ENCODE peak calls at places on chromosome 10, in six cellular contexts. S, Q, M, F, H and J are unnamed samples.

GRCh38 chr10:71218046-71218832 is 5.9 kb downstream of the UNC5B start:
- DNase-seq in S (peak; percentile 74), H (peak; percentile 36), M (no peak), Q (no peak), F (peak; percentile 63), J (no peak)

GRCh38 chr10:49292565-49293207 is 6.3 kb upstream of the C10orf71 start:
- DNase-seq in Q (no peak), H (no peak), M (no peak), S (no peak), F (no peak), J (no peak)

GRCh38 chr10:95336702-95337101 is 45.9 kb upstream of the PDLIM1 start:
- DNase-seq in S (no peak), H (no peak), F (no peak), Q (no peak), M (no peak), J (no peak)

GRCh38 chr10:29841724-29842649 is 207.2 kb upstream of the SVIL start:
- DNase-seq in F (peak; percentile 33), M (no peak), S (peak; percentile 37), Q (peak; percentile 16), H (no peak), J (peak; percentile 75)

GRCh38 chr10:57023626-57024025 is 662.6 kb upstream of the ZWINT start:
- DNase-seq in S (no peak), H (no peak), M (no peak), Q (no peak), F (no peak), J (no peak)

GRCh38 chr10:110488124-110488681 is 9.5 kb upstream of the DUSP5 start:
- DNase-seq in Q (no peak), M (no peak), F (peak; percentile 31), S (peak; percentile 68), H (no peak), J (no peak)

GRCh38 chr10:89861584-89862287 is 160.3 kb downstream of the KIF20B start:
- DNase-seq in F (peak; percentile 82), Q (no peak), M (no peak), H (peak; percentile 40), S (peak; percentile 52), J (peak; percentile 49)

GRCh38 chr10:108450280-108450679 is 1285.8 kb upstream of the SORCS1 start:
- DNase-seq in H (no peak), F (no peak), Q (no peak), S (peak; percentile 51), M (no peak), J (no peak)

GRCh38 chr10:102677736-102678354 is 33.6 kb downstream of the TRIM8 start:
- DNase-seq in Q (no peak), H (no peak), M (no peak), S (no peak), F (no peak), J (no peak)

GRCh38 chr10:24255907-24256306 is 47.0 kb downstream of the KIAA1217 start:
- DNase-seq in F (peak; percentile 6), Q (peak; percentile 30), S (peak; percentile 11), H (no peak), M (no peak), J (peak; percentile 11)

GRCh38 chr10:18582803-18583202 is 68.6 kb downstream of the NSUN6 start:
- DNase-seq in M (peak; percentile 27), H (no peak), S (no peak), F (no peak), Q (no peak), J (no peak)

GRCh38 chr10:12194752-12195271 is 879 bp downstream of the NUDT5 start:
- DNase-seq in Q (peak; percentile 28), S (peak; percentile 1), M (peak; percentile 35), H (no peak), F (peak; percentile 66), J (peak; percentile 38)

GRCh38 chr10:26759008-26759407 is 61.5 kb downstream of the PDSS1 start:
- DNase-seq in S (no peak), Q (peak; percentile 55), M (no peak), F (no peak), H (no peak), J (no peak)

GRCh38 chr10:26755443-26755903 is 58.0 kb downstream of the PDSS1 start:
- DNase-seq in S (peak; percentile 75), H (peak; percentile 16), M (peak; percentile 43), Q (peak; percentile 7), F (peak; percentile 54), J (peak; percentile 23)
- TF ChIP-seq EZH2phosphoT487 in S (no peak), H (no peak), M (no peak), Q (no peak), F (no peak), J (no peak)

GRCh38 chr10:104321226-104321625 is 17.0 kb downstream of the ITPRIP start:
- DNase-seq in M (no peak), Q (no peak), F (no peak), H (no peak), S (no peak), J (no peak)

GRCh38 chr10:104323721-104324686 is 14.3 kb downstream of the ITPRIP start:
- DNase-seq in Q (no peak), H (no peak), S (no peak), M (no peak), F (no peak), J (no peak)

GRCh38 chr10:104323085-104323484 is 15.2 kb downstream of the ITPRIP start:
- DNase-seq in F (no peak), S (no peak), M (no peak), H (no peak), Q (no peak), J (no peak)

GRCh38 chr10:104321716-104322415 is 16.4 kb downstream of the ITPRIP start:
- DNase-seq in H (no peak), S (no peak), Q (no peak), M (no peak), F (no peak), J (no peak)

DNA sequence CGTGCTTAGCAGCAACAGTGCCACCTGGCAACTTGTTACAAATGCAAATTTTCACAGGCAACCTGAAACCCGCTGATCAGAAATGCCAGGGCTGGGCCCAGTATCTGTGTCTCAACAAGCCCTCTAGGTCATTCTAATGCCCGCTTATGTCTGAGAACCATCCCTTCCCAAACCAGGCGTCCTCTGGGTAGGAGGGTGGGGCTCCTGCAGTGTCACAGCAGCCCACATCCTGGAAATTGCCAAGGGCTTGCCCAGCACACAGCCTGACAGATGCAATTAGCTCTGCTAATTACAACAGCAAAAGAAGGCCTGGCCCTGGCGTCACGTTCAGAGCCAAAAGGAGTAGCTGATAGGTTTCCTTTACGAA is 15.9 kb downstream of the ITPRIP start:
- DNase-seq in Q (no peak), M (peak; percentile 16), S (no peak), H (no peak), F (no peak), J (no peak)
- H4K20me1 ChIP-seq in Q (peaks cover 77% of the 10 kb centered on the region), M (no peaks in the 10 kb centered on the region), S (peaks cover 19% of the 10 kb centered on the region), H (no peaks in the 10 kb centered on the region), F (no peaks in the 10 kb centered on the region), J (peaks cover 3% of the 10 kb centered on the region)

DNA sequence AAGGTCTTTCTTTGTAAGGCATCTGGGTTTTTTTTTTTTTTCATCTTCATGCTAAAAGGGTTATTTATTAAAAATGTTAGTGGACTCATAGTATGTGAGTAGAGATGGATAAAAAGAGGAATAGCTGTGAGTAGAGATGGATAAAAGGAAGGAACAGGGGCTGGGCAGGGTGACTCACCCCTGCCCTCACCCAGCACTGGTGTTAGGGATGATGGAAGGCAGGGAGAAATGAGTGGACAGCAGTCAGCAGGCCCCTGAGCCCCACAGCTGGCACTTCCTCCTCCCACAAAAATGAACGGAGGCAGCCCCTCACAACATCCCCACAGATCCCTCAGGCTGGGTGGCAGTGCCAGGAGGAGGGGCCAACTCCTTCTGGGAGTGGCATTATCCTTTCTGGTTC is 39.3 kb downstream of the ANTXRL start:
- DNase-seq in S (no peak), F (peak; percentile 28), M (no peak), Q (no peak), H (no peak), J (no peak)
- H3K27ac ChIP-seq in S (no peak overlapping the region), F (no peak overlapping the region), M (no peak overlapping the region), Q (no peak overlapping the region), H (no peak overlapping the region), J (no peak overlapping the region)

GRCh38 chr10:1214882-1215540 is 158.8 kb downstream of the WDR37 start:
- DNase-seq in H (no peak), Q (no peak), F (no peak), M (no peak), S (no peak), J (no peak)
- TF ChIP-seq EZH2phosphoT487 in H (no peak), Q (no peak), F (no peak), M (no peak), S (no peak), J (no peak)